ENCODE peak calls at places on chromosomes 4 and X, in nine cellular contexts. A, F, M, X, L, K, Q, U and W are unnamed samples. For H3K27me3, the result is how much of the 10 kb centered on the place peaks cover.

GRCh38 chrX:69024931-69025330 is 140.3 kb downstream of the PJA1 start:
- DNase-seq in U (peak), Q (peak), L (peak), M (peak), X (peak), A (peak), K (peak), F (peak), W (no peak)

GRCh38 chrX:44223150-44223549 is 120.3 kb downstream of the EFHC2 start:
- DNase-seq in L (no peak), F (peak), Q (no peak), A (no peak), K (peak), U (peak), M (peak), X (peak), W (no peak)

GRCh38 chrX:16827225-16827624 is 41.0 kb downstream of the TXLNG start:
- DNase-seq in F (peak), L (no peak), U (peak), K (no peak), M (no peak), A (no peak), Q (no peak), X (no peak), W (no peak)

GRCh38 chr4:47668810-47669408 is 169.0 kb downstream of the CORIN start:
- DNase-seq in U (peak), K (peak), M (peak), Q (peak), X (peak), A (peak), F (peak), L (no peak), W (peak)

GRCh38 chr4:31343058-31343457 is 622.9 kb downstream of the PCDH7 start:
- DNase-seq in L (no peak), A (no peak), F (no peak), X (peak), M (no peak), U (no peak), K (no peak), Q (no peak), W (no peak)

GRCh38 chrX:38654302-38654701 is 93.0 kb downstream of the TSPAN7 start:
- DNase-seq in A (peak), X (peak), K (peak), F (peak), Q (peak), M (peak), U (peak), L (no peak), W (peak)

GRCh38 chr4:7420661-7421040 is 14.1 kb downstream of the PSAPL1 start:
- DNase-seq in L (no peak), Q (no peak), M (no peak), A (no peak), F (no peak), U (no peak), K (no peak), X (no peak), W (no peak)

GRCh38 chr4:24664956-24665355 is 80.6 kb upstream of the DHX15 start:
- DNase-seq in F (peak), K (no peak), L (no peak), A (no peak), U (peak), M (no peak), Q (peak), X (peak), W (no peak)

GRCh38 chr4:38668203-38668602 is 4.2 kb downstream of the KLF3 start:
- DNase-seq in M (no peak), F (no peak), U (no peak), K (no peak), L (no peak), X (no peak), Q (no peak), A (no peak), W (no peak)
- H3K27ac ChIP-seq in M (peak), F (peak), U (no peak), K (no peak), L (no peak), X (peak), Q (peak), A (peak), W (peak)

GRCh38 chrX:35104626-35105025 is 162.0 kb downstream of the FAM47B start:
- DNase-seq in L (no peak), K (no peak), Q (no peak), M (no peak), F (peak), X (no peak), A (no peak), U (peak), W (no peak)
- H3K27me3 ChIP-seq in L (under half), K (under half), Q (under half), M (under half), F (under half), X (under half), A (under half), U (under half), W (under half)

GRCh38 chr4:163623787-163624186 is 129.3 kb downstream of the TMA16 start:
- DNase-seq in Q (no peak), A (no peak), K (no peak), L (no peak), X (no peak), U (no peak), F (no peak), M (no peak), W (no peak)
- H3K27ac ChIP-seq in Q (no peak), A (no peak), K (no peak), L (no peak), X (no peak), U (no peak), F (no peak), M (no peak), W (no peak)

GRCh38 chr4:54660591-54660990 is 2.8 kb downstream of the KIT start:
- DNase-seq in K (no peak), F (peak), Q (no peak), L (no peak), A (no peak), M (no peak), U (no peak), X (no peak), W (no peak)

GRCh38 chr4:54663181-54663580 is 5.4 kb downstream of the KIT start:
- DNase-seq in F (no peak), K (no peak), A (no peak), U (no peak), L (no peak), X (no peak), Q (no peak), M (no peak), W (peak)

GRCh38 chr4:54661156-54661555 is 3.4 kb downstream of the KIT start:
- DNase-seq in L (no peak), U (peak), M (peak), A (no peak), K (peak), F (peak), Q (no peak), X (no peak), W (peak)

GRCh38 chr4:54662123-54662522 is 4.4 kb downstream of the KIT start:
- DNase-seq in M (no peak), Q (no peak), U (no peak), F (no peak), K (no peak), L (no peak), X (no peak), A (no peak), W (no peak)

GRCh38 chr4:54661686-54662085 is 3.9 kb downstream of the KIT start:
- DNase-seq in Q (no peak), A (no peak), M (peak), K (peak), L (no peak), U (peak), X (peak), F (peak), W (peak)
- H3K27me3 ChIP-seq in Q (under half), A (under half), M (under half), K (under half), L (under half), U (under half), X (under half), F (under half), W (under half)

GRCh38 chr4:180372671-180373070 is 1870.5 kb upstream of the TENM3 start:
- DNase-seq in M (no peak), X (no peak), K (no peak), Q (no peak), A (no peak), U (peak), L (no peak), F (no peak), W (no peak)
- H3K27ac ChIP-seq in M (no peak), X (no peak), K (no peak), Q (no peak), A (no peak), U (no peak), L (no peak), F (no peak), W (no peak)

DNA sequence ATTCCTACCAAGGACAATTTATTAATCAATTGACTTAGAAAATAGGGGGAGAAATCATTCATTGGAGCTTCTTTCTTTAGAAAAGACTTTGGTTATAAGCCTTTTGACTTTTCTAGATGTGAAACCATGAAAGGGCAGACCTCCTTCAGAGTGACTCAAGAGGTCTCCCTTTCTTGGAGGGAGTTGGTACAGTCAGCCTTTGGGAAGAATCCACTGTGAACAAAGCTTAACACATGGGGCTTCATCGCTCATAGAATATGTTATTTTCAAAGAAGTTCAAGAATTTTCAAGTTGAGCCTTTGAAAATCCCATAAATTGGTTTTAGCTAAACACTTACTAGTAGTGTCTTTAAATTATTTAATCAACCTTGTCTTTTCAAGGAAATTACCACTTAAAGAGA is 28.0 kb downstream of the RIPPLY1 start:
- DNase-seq in U (peak), K (peak), L (no peak), X (peak), F (peak), A (no peak), Q (no peak), M (no peak), W (no peak)
- H3K27me3 ChIP-seq in U (under half), K (under half), L (under half), X (under half), F (under half), A (under half), Q (under half), M (under half), W (under half)

DNA sequence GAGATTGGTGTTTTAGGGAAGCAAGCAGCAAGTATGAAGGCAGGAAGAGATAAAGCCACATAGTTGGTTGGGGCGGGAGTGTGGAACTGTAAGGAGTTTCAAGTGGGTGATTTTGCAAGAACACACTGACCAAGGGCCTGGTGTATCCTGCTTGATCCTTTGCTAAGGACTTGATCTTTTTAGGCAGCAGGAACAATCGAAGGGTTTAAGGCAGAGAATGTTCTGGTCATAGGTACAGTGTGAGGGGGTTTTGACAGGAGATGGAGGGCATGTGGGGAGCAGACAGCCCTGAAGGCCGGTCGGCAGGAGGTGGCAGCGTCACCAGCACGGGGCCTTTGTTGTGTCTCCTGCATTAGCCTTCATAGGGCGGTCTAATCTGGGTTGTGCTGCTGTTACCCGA is 54.7 kb downstream of the FAM193A start:
- DNase-seq in M (no peak), U (peak), F (peak), A (peak), L (no peak), Q (peak), X (peak), K (peak), W (no peak)
- H3K27ac ChIP-seq in M (peak), U (peak), F (no peak), A (peak), L (no peak), Q (no peak), X (no peak), K (no peak), W (no peak)